ENCODE peak calls at places on chromosomes 5 and 9, in seven cellular contexts. V, Q, R, G, B, L and A are unnamed samples.

GRCh38 chr9:122095010-122095767 is 2.1 kb upstream of the TTLL11 start:
- DNase-seq in V (peak; percentile 52), Q (no peak), R (peak; percentile 74), G (peak; percentile 55), B (peak; percentile 86), L (peak; percentile 54), A (peak; percentile 41)

GRCh38 chr9:116985636-116986414 is 298.7 kb downstream of the TRIM32 start:
- DNase-seq in V (no peak), Q (no peak), R (no peak), G (no peak), B (no peak), L (no peak), A (no peak)

GRCh38 chr5:14424011-14424685 is 157.4 kb upstream of the OTULINL start:
- DNase-seq in V (no peak), Q (no peak), R (no peak), G (no peak), B (no peak), L (no peak), A (no peak)

GRCh38 chr9:131122158-131122557 is 3.2 kb upstream of the NUP214 start:
- DNase-seq in V (no peak), Q (no peak), R (no peak), G (no peak), B (no peak), L (no peak), A (no peak)

GRCh38 chr5:110769282-110769681 is 30.5 kb downstream of the SLC25A46 start:
- DNase-seq in V (no peak), Q (no peak), R (peak; percentile 89), G (peak; percentile 89), B (no peak), L (no peak), A (no peak)

GRCh38 chr5:139686919-139687421 is 38.8 kb downstream of the CXXC5 start:
- DNase-seq in V (no peak), Q (no peak), R (no peak), G (no peak), B (peak; percentile 56), L (no peak), A (no peak)

GRCh38 chr9:119559056-119559455 is 189.8 kb upstream of the BRINP1 start:
- DNase-seq in V (no peak), Q (no peak), R (no peak), G (no peak), B (no peak), L (no peak), A (no peak)

GRCh38 chr5:120999550-120999949 is 535.5 kb downstream of the PRR16 start:
- DNase-seq in V (no peak), Q (no peak), R (no peak), G (no peak), B (no peak), L (no peak), A (no peak)

GRCh38 chr5:21654-22233 is 70.2 kb upstream of the PLEKHG4B start:
- DNase-seq in V (peak; percentile 36), Q (no peak), R (peak; percentile 7), G (peak; percentile 31), B (peak; percentile 37), L (no peak), A (no peak)

GRCh38 chr5:144307726-144308125 is 137.1 kb downstream of the KCTD16 start:
- DNase-seq in V (no peak), Q (no peak), R (no peak), G (no peak), B (no peak), L (no peak), A (no peak)

GRCh38 chr9:72271617-72272478 is 93.2 kb downstream of the ZFAND5 start:
- DNase-seq in V (peak; percentile 76), Q (peak; percentile 36), R (peak; percentile 66), G (peak; percentile 48), B (peak; percentile 82), L (peak; percentile 55), A (peak; percentile 33)

GRCh38 chr5:5182508-5183191 is 42.5 kb downstream of the ADAMTS16 start:
- DNase-seq in V (no peak), Q (no peak), R (no peak), G (no peak), B (peak; percentile 43), L (no peak), A (no peak)

GRCh38 chr9:95511232-95511951 is 5.4 kb downstream of the PTCH1 start:
- DNase-seq in V (peak; percentile 28), Q (no peak), R (peak; percentile 70), G (peak; percentile 59), B (peak; percentile 90), L (peak; percentile 66), A (peak; percentile 26)

GRCh38 chr9:95511952-95512750 is 4.6 kb downstream of the PTCH1 start:
- DNase-seq in V (no peak), Q (no peak), R (no peak), G (peak; percentile 40), B (peak; percentile 80), L (no peak), A (no peak)

GRCh38 chr9:95514402-95514801 is 2.4 kb downstream of the PTCH1 start:
- DNase-seq in V (no peak), Q (no peak), R (no peak), G (no peak), B (no peak), L (no peak), A (no peak)

GRCh38 chr9:95513722-95514121 is 3.0 kb downstream of the PTCH1 start:
- DNase-seq in V (no peak), Q (no peak), R (no peak), G (no peak), B (peak; percentile 45), L (no peak), A (no peak)

DNA sequence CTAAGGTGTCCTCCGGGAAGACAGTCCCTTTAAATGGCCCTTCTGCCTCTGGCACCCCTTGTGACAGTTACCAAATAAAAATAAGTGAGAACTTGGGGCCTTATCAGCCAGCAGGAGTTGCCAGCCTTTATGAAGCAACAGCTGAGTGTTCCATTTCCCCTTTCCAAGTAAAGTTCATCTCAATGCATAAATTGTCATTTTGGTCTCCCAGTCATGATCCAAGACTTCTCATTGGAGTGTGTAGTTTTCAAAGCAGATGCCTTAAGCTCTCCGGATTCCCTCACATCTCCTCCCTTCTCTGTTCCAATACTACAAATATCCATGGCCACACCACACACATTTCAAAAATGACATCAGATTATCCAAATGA is 4.0 kb downstream of the PTCH1 start:
- DNase-seq in V (no peak), Q (no peak), R (no peak), G (no peak), B (no peak), L (no peak), A (no peak)
- H3K4me3 ChIP-seq in V (no peak overlapping the region), Q (no peak overlapping the region), R (peak overlapping the region; percentile 84), G (no peak overlapping the region), B (peak overlapping the region; percentile 87), L (no peak overlapping the region), A (peak overlapping the region; percentile 78)

DNA sequence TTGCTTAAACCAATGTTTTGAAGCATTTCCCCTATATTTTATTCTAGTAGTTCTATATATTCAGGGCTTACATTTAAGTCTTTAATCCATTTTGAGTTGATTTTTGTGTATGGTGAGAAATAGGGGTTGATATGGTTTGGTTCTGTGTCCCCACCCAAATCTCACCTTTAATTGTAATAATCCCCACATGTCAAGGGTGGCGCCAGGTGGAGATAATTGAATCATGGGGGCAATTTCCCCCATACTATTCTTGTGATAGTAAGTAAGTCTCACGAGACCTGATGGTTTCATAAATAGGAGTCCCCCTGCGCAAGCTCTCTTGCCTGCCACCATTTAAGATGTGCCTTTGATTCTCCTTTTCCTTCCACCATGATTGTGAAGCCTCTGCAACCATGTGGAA is 92.2 kb upstream of the TBC1D2 start:
- DNase-seq in V (no peak), Q (no peak), R (no peak), G (no peak), B (no peak), L (no peak), A (no peak)
- TF ChIP-seq CTCF in V (no peak), Q (no peak), R (no peak), G (no peak), B (no peak), L (no peak), A (no peak)

DNA sequence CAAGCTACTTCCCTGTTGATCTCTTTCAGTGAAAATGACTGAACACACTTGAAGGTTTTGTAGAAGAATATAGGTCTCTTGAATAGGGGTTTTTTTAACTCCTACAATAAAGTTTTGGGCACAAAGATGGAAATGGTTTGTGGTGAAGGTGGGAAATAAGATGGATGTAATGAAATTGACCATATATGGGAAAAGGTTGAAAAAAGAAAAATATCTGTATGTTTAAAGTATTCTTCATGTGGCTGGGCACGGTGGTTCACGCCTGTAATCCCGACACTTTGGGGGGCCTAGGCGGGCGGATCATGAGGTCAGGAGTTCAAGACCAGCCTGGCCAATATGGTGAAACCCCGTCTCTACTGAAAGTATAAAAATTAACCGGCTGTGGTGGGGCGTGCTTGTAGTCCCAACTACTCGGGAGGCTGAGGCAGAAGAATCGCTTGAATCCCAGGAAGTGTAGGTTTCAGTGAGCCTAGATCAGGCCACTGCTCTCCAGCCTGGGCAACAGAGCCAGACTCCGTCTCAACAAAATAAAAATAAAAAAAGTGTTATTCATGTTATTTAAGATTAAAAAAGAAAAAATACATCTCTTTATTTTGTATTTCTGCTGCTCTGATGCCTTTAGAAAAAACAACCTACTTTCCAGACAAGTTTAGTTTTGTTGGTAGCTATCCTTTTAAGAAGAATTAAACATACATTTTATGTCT is 2.2 kb downstream of the RBM27 start:
- DNase-seq in V (no peak), Q (no peak), R (no peak), G (no peak), B (no peak), L (no peak), A (no peak)
- H3K4me3 ChIP-seq in V (peak overlapping the region; percentile 74), Q (no peak overlapping the region), R (peak overlapping the region; percentile 31), G (no peak overlapping the region), B (peak overlapping the region; percentile 88), L (no peak overlapping the region), A (no peak overlapping the region)

GRCh38 chr9:105846825-105847224 is 152.5 kb downstream of the TMEM38B start:
- DNase-seq in V (no peak), Q (no peak), R (no peak), G (no peak), B (no peak), L (no peak), A (no peak)

GRCh38 chr9:105841562-105841961 is 147.2 kb downstream of the TMEM38B start:
- DNase-seq in V (no peak), Q (no peak), R (no peak), G (no peak), B (no peak), L (no peak), A (no peak)

GRCh38 chr9:105837261-105837660 is 142.9 kb downstream of the TMEM38B start:
- DNase-seq in V (no peak), Q (no peak), R (no peak), G (no peak), B (no peak), L (no peak), A (no peak)

DNA sequence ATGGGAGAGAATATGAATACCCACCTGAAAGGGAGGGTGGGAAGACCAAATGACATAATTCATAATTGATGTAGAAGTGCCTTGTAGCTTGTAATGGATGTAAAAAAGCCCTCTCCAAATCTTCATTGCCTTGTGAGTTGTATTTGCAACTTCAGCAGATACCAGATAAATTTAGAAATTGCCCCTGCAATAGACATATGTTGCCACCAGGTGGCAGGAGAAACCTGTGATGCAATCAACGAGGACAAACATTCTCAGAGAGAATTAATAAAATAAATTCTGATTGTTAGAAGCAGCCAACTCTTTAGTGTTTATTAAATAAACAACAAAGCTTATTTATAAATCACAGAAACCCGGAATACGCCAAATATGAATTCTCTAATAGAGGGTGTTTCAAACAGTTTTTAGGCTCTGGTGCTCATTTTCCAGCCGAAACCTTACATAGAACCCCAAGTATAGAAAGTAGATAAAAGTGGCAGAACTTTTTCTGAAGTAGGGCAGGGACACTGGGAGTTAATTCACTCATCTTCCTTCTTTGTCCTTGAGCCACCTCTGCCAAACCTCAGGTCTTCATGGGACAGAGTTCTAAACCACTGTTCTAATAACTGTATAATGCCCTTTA is 147.8 kb downstream of the TMEM38B start:
- DNase-seq in V (peak; percentile 34), Q (no peak), R (peak; percentile 41), G (peak; percentile 22), B (peak; percentile 69), L (no peak), A (peak; percentile 16)
- TF ChIP-seq CTCF in V (peak; percentile 83), Q (peak; percentile 68), R (peak; percentile 72), G (peak; percentile 83), B (peak; percentile 99), L (peak; percentile 64), A (peak; percentile 86)